ENCODE peak calls at places on chromosomes 6 and 20, in eight cellular contexts. S is CD4-positive, CD25-positive, alpha-beta regulatory T cell; G is NK-92 treated with Interleukin-12 subunit alpha and Interleukin-12 subunit beta, amount 100 ng/mL, for 24 hours; W is heart right ventricle; F is activated naive CD4-positive, alpha-beta T cell; H is NT2/D1; K is A673; L is activated CD4-positive, alpha-beta T cell treated with anti-CD3 and anti-CD28 coated beads for 1 hour. A is an unnamed sample.

GRCh38 chr6:146709036-146709622 is 110.4 kb downstream of the ADGB start:
- DNase-seq in S (no peak), G (no peak), W (no peak), F (no peak), H (no peak), K (peak), L (no peak), A (no peak)

GRCh38 chr6:33679761-33680160 is 31.7 kb downstream of the UQCC2 start:
- DNase-seq in S (no peak), G (no peak), W (no peak), F (no peak), H (no peak), K (no peak), L (no peak), A (no peak)

GRCh38 chr6:85344996-85345395 is 104.9 kb upstream of the NT5E start:
- DNase-seq in S (no peak), G (no peak), W (no peak), F (no peak), H (no peak), K (no peak), L (no peak), A (no peak)

GRCh38 chr6:95967594-95967993 is 48.2 kb upstream of the FUT9 start:
- DNase-seq in S (no peak), G (no peak), W (no peak), F (no peak), H (no peak), K (no peak), L (no peak), A (no peak)

GRCh38 chr20:38198238-38198861 is 33.3 kb upstream of the TGM2 start:
- DNase-seq in S (no peak), G (no peak), W (no peak), F (no peak), H (no peak), K (no peak), L (no peak), A (no peak)

GRCh38 chr6:160028487-160029275 is 59.8 kb downstream of the IGF2R start:
- DNase-seq in S (no peak), G (no peak), W (no peak), F (no peak), H (no peak), K (no peak), L (no peak), A (no peak)

GRCh38 chr6:62236784-62237183 is 49.2 kb downstream of the KHDRBS2 start:
- DNase-seq in S (no peak), G (no peak), W (no peak), F (no peak), H (no peak), K (no peak), L (no peak), A (no peak)

GRCh38 chr6:5457036-5457435 is 195.7 kb downstream of the FARS2 start:
- DNase-seq in S (no peak), G (no peak), W (no peak), F (no peak), H (no peak), K (no peak), L (no peak), A (no peak)

GRCh38 chr6:156508126-156508525 is 269.1 kb upstream of the ARID1B start:
- DNase-seq in S (no peak), G (no peak), W (no peak), F (no peak), H (no peak), K (no peak), L (no peak), A (no peak)

GRCh38 chr6:164025180-164025579 is 610.7 kb downstream of the QKI start:
- DNase-seq in S (no peak), G (no peak), W (no peak), F (no peak), H (no peak), K (no peak), L (no peak), A (no peak)

GRCh38 chr6:159716247-159717086 is 10.8 kb upstream of the WTAP start:
- DNase-seq in S (no peak), G (no peak), W (peak), F (no peak), H (no peak), K (peak), L (no peak), A (no peak)

GRCh38 chr20:48784273-48784641 is 43.5 kb downstream of the PREX1 start:
- DNase-seq in S (no peak), G (no peak), W (no peak), F (no peak), H (no peak), K (no peak), L (no peak), A (no peak)

GRCh38 chr6:35050291-35050987 is 90.7 kb downstream of the TCP11 start:
- DNase-seq in S (no peak), G (no peak), W (no peak), F (no peak), H (no peak), K (no peak), L (no peak), A (no peak)

GRCh38 chr6:10297825-10298224 is 117.0 kb downstream of the TFAP2A start:
- DNase-seq in S (no peak), G (no peak), W (no peak), F (no peak), H (no peak), K (peak), L (no peak), A (no peak)

GRCh38 chr6:140371360-140371870 is 997.0 kb upstream of the CITED2 start:
- DNase-seq in S (no peak), G (no peak), W (no peak), F (no peak), H (no peak), K (peak), L (no peak), A (peak)

GRCh38 chr20:53582574-53583351 is 10.9 kb downstream of the ZNF217 start:
- DNase-seq in S (peak), G (no peak), W (no peak), F (no peak), H (no peak), K (peak), L (peak), A (no peak)

A was measured in SK-N-MC.